ENCODE peak calls at places on chromosomes 6 and 20, in four cellular contexts. R, Y, F and X are unnamed samples.

GRCh38 chr6:147651249-147652063 is 143.0 kb downstream of the SAMD5 start:
- DNase-seq in R (peak; percentile 51), Y (peak; percentile 70), F (no peak), X (peak; percentile 46)

GRCh38 chr6:101522254-101522653 is 128.7 kb downstream of the GRIK2 start:
- DNase-seq in R (no peak), Y (no peak), F (no peak), X (no peak)

GRCh38 chr6:96907498-96907897 is 9.8 kb upstream of the NDUFAF4 start:
- DNase-seq in R (peak; percentile 44), Y (no peak), F (no peak), X (no peak)

GRCh38 chr20:54292186-54292585 is 84.3 kb downstream of the PFDN4 start:
- DNase-seq in R (peak; percentile 25), Y (no peak), F (no peak), X (no peak)

GRCh38 chr6:14046476-14047068 is 71.0 kb upstream of the CD83 start:
- DNase-seq in R (peak; percentile 48), Y (peak; percentile 62), F (peak; percentile 66), X (peak; percentile 61)

GRCh38 chr20:2379511-2380229 is 1.0 kb upstream of the TGM6 start:
- DNase-seq in R (no peak), Y (peak; percentile 14), F (no peak), X (no peak)

GRCh38 chr6:42045538-42046460 is 4.5 kb upstream of the TAF8 start:
- DNase-seq in R (peak; percentile 73), Y (peak; percentile 60), F (peak; percentile 53), X (peak; percentile 73)

GRCh38 chr20:46324960-46325703 is 16.8 kb upstream of the CDH22 start:
- DNase-seq in R (peak; percentile 7), Y (peak; percentile 66), F (no peak), X (peak; percentile 56)

GRCh38 chr6:68634503-68635411 is at the start of gene ADGRB3:
- DNase-seq in R (peak; percentile 47), Y (peak; percentile 84), F (peak; percentile 74), X (peak; percentile 77)

GRCh38 chr20:57840066-57840465 is 130.3 kb upstream of the PMEPA1 start:
- DNase-seq in R (no peak), Y (no peak), F (no peak), X (peak; percentile 17)

GRCh38 chr6:142387997-142388815 is 86.4 kb downstream of the ADGRG6 start:
- DNase-seq in R (peak; percentile 74), Y (peak; percentile 53), F (no peak), X (no peak)

GRCh38 chr6:166625356-166625755 is 1.7 kb downstream of the RPS6KA2 start:
- DNase-seq in R (peak; percentile 74), Y (no peak), F (no peak), X (no peak)

GRCh38 chr6:87436435-87436834 is 28.7 kb downstream of the CFAP206 start:
- DNase-seq in R (peak; percentile 73), Y (peak; percentile 89), F (peak; percentile 69), X (peak; percentile 77)

GRCh38 chr6:7725412-7725811 is 487 bp upstream of the BMP6 start:
- DNase-seq in R (no peak), Y (no peak), F (no peak), X (no peak)

GRCh38 chr6:3316818-3317217 is 58.1 kb downstream of the PSMG4 start:
- DNase-seq in R (no peak), Y (no peak), F (no peak), X (no peak)

GRCh38 chr6:149149682-149150081 is 167.8 kb upstream of the TAB2 start:
- DNase-seq in R (no peak), Y (no peak), F (no peak), X (no peak)

GRCh38 chr6:113356139-113356538 is 501.0 kb upstream of the MARCKS start:
- DNase-seq in R (no peak), Y (no peak), F (no peak), X (no peak)

GRCh38 chr6:75751443-75751842 is 2.4 kb downstream of the MYO6 start:
- DNase-seq in R (peak; percentile 74), Y (no peak), F (no peak), X (no peak)

GRCh38 chr20:21941941-21942805 is 236.7 kb downstream of the PAX1 start:
- DNase-seq in R (no peak), Y (peak; percentile 36), F (no peak), X (no peak)

GRCh38 chr6:27138837-27139752 is 108.4 kb upstream of the PRSS16 start:
- DNase-seq in R (peak; percentile 60), Y (peak; percentile 99), F (peak; percentile 92), X (peak; percentile 87)
- H4K5ac ChIP-seq in R (peak overlapping the region; percentile 47), Y (no peak overlapping the region), F (peak overlapping the region; percentile 98), X (no peak overlapping the region)

DNA sequence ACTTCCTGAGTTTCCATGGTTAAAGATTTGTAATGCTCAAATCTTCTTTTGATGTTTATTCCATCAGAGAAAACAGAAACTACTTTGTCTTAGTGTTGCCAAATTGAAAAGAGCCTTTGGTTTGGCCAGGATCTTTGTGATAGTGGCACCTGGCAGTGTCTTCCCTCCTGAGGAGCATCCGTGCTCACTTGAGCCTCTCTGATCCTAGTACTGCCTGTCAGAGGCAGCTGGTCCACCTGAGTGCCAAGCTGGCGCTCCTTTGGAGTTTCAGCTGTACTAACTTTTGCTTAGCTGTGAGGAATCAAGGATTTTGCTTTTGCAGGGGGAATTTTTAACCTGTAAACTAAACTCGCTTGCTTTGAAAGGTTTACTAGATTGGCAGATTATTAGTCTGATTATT is 61.4 kb downstream of the SCAND1 start:
- DNase-seq in R (no peak), Y (no peak), F (no peak), X (no peak)
- H3K4me2 ChIP-seq in R (no peak overlapping the region), Y (no peak overlapping the region), F (no peak overlapping the region), X (no peak overlapping the region)

GRCh38 chr6:21742238-21742660 is 148.7 kb downstream of the SOX4 start:
- DNase-seq in R (peak; percentile 98), Y (peak; percentile 48), F (no peak), X (peak; percentile 51)

GRCh38 chr6:21739241-21739640 is 145.7 kb downstream of the SOX4 start:
- DNase-seq in R (no peak), Y (no peak), F (no peak), X (no peak)

GRCh38 chr6:21739838-21740237 is 146.3 kb downstream of the SOX4 start:
- DNase-seq in R (no peak), Y (peak; percentile 72), F (no peak), X (no peak)

GRCh38 chr6:21740719-21741118 is 147.2 kb downstream of the SOX4 start:
- DNase-seq in R (peak; percentile 85), Y (no peak), F (no peak), X (no peak)

DNA sequence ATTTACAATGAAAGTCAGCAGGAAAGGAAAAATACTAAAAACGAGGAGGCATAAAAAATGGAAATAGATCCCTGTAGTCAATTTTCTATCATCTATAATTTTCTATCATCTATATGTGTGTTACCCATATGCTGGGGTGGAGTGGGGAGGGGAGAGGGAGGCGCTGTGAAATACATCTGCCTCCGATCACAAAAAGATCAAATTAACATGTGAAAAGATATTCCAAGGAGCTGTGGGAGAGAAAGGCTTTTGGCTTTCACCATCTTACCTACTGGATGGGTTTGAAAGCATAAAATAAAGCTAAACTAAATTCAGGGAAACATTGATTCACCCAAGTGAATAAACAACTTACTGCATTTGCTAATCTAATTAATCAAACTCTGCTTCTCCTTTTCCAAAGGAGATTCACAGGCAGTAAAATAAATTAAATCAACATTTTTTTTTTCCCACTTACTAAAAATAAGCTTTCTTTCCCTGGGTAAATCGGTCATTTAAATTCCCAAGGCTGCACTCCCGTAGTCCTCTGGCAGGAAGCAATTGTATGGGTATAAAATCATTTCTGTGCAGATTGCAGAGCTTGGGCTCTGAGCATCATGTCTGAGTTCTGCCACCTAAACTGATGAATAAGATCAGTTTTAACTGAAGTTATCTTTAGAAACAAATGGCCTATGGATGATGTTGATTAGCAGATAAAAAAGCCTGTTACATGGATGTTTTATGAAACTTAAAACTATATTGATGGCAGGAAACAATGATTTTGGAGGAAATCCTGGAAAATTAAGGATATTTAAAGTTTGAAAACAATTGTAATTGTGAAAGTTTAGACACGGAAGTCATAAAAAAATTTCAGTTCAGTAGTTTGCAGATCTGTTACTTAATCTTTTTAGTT is 147.9 kb downstream of the SOX4 start:
- DNase-seq in R (peak; percentile 43), Y (peak; percentile 51), F (no peak), X (no peak)
- H4K5ac ChIP-seq in R (peak overlapping the region; percentile 87), Y (no peak overlapping the region), F (peak overlapping the region; percentile 52), X (no peak overlapping the region)

GRCh38 chr6:48111575-48111974 is 578 bp upstream of the PTCHD4 start:
- DNase-seq in R (peak; percentile 15), Y (peak; percentile 19), F (no peak), X (no peak)
- H3K4me2 ChIP-seq in R (no peak overlapping the region), Y (no peak overlapping the region), F (no peak overlapping the region), X (no peak overlapping the region)

GRCh38 chr6:104522533-104522932 is 337.2 kb downstream of the HACE1 start:
- DNase-seq in R (no peak), Y (no peak), F (no peak), X (no peak)
- H4K5ac ChIP-seq in R (no peak overlapping the region), Y (no peak overlapping the region), F (no peak overlapping the region), X (no peak overlapping the region)

GRCh38 chr20:48684501-48685041 is 143.2 kb downstream of the PREX1 start:
- DNase-seq in R (no peak), Y (peak; percentile 70), F (no peak), X (no peak)

GRCh38 chr20:48681201-48681881 is 146.5 kb downstream of the PREX1 start:
- DNase-seq in R (no peak), Y (no peak), F (no peak), X (no peak)

GRCh38 chr20:48683467-48684175 is 144.2 kb downstream of the PREX1 start:
- DNase-seq in R (no peak), Y (no peak), F (no peak), X (no peak)

GRCh38 chr20:48681882-48682426 is 145.8 kb downstream of the PREX1 start:
- DNase-seq in R (no peak), Y (no peak), F (no peak), X (no peak)

DNA sequence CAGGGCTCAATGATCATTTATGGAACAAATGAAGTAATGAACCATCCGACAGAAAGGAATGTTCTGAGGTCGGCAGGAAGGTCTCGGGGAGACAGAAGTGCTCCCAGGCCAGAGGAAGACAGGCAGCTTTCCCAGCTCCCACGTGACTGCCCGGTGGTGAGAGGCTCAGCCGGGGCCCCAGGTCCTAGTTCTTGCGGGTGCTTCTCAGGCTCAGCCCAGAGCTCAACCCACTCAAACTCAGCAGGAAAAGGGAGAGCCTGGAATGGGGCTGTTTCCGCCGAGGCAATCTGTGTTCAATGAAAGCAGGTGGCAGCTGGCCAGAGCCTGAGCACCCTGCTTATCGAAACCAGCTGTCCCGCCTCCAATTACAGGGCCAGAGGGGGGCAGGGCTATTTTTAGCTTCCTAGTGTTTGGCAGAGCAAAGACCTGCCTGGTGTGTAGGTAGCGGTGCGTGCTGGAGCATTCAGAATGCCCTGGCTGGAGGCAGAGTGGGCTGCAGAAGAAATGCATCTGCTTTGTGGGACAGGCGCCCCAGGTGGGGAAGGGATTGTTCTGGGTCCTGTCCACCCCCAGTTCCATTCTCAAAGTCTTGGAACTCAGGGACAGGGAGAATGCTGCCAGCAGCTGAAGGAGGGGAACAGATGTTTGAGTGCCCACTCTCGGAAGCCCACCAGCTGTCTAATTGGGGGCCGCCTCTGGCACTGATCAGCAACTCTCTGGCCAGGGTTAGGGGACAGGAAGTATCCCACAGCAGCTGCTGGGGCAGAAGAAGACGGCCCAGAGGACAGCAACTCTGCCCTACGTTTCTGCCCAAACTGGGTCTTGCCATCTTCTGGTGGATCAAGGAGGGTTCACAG is 145.0 kb downstream of the PREX1 start:
- DNase-seq in R (peak; percentile 92), Y (peak; percentile 62), F (peak; percentile 64), X (peak; percentile 76)
- H3K4me2 ChIP-seq in R (peak overlapping the region; percentile 42), Y (no peak overlapping the region), F (peak overlapping the region; percentile 54), X (peak overlapping the region; percentile 2)

DNA sequence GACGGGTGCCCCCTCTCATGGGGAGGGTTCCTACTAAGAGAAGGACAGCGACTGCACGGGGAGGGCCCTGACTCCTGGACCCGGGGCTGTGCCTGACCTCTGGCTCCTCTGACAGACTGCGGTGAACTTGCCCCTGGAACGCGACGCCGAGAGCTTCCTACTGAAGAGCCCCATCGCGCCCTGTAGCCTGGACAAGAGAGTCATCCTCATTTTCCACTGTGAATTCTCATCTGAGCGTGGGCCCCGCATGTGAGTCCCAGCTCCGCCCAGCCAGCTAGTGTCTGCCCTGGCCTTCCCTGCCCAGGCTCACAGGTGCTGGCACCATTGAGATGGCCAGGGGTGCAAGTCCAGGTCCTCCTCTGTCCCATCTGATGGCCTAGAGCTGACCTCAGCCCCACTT is 7.2 kb downstream of the CDC25B start:
- DNase-seq in R (no peak), Y (no peak), F (no peak), X (no peak)
- H4K5ac ChIP-seq in R (no peak overlapping the region), Y (no peak overlapping the region), F (no peak overlapping the region), X (no peak overlapping the region)